ENCODE peak calls at places on chromosomes 12 and 14, in six cellular contexts. F, Y, L, O, S and D are unnamed samples.

GRCh38 chr12:111406474-111407370 is 999 bp downstream of the SH2B3 start:
- DNase-seq in F (no peak), Y (no peak), O (no peak), L (no peak), S (no peak), D (no peak)

GRCh38 chr14:25259470-25259869 is 209.5 kb upstream of the STXBP6 start:
- DNase-seq in O (no peak), L (no peak), Y (no peak), F (no peak), S (no peak), D (no peak)

GRCh38 chr14:55699131-55700057 is 119.4 kb downstream of the KTN1 start:
- DNase-seq in F (no peak), Y (no peak), S (peak), L (no peak), O (no peak), D (peak)

GRCh38 chr12:56988207-56988739 is 18.1 kb downstream of the ZBTB39 start:
- DNase-seq in F (no peak), Y (no peak), O (no peak), S (no peak), L (no peak), D (no peak)

GRCh38 chr12:66965613-66966012 is 286.7 kb upstream of the GRIP1 start:
- DNase-seq in S (peak), O (no peak), L (no peak), Y (no peak), F (no peak), D (no peak)

GRCh38 chr14:70731447-70732239 is 77.7 kb downstream of the MAP3K9 start:
- DNase-seq in L (no peak), S (no peak), Y (no peak), F (no peak), O (no peak), D (no peak)

GRCh38 chr12:55925371-55925770 is 2.3 kb downstream of the PYM1 start:
- DNase-seq in Y (no peak), S (no peak), F (no peak), O (no peak), L (no peak), D (no peak)

GRCh38 chr14:54221971-54222370 is 174.8 kb upstream of the CDKN3 start:
- DNase-seq in L (no peak), F (no peak), S (no peak), Y (no peak), O (no peak), D (peak)

GRCh38 chr12:94621662-94622359 is 28.5 kb downstream of the TMCC3 start:
- DNase-seq in O (no peak), F (peak), Y (peak), L (no peak), S (peak), D (no peak)

GRCh38 chr12:64814432-64814831 is 10.0 kb upstream of the TBC1D30 start:
- DNase-seq in L (no peak), F (no peak), O (no peak), S (no peak), Y (peak), D (no peak)

GRCh38 chr12:93402333-93403311 is 24.9 kb downstream of the NUDT4 start:
- DNase-seq in F (no peak), S (no peak), L (no peak), O (no peak), Y (no peak), D (no peak)

GRCh38 chr12:70982991-70983390 is 62.5 kb upstream of the PTPRR start:
- DNase-seq in Y (no peak), O (no peak), L (no peak), F (no peak), S (peak), D (no peak)

GRCh38 chr14:74852922-74853530 is 22.9 kb downstream of the PROX2 start:
- DNase-seq in Y (no peak), F (no peak), S (peak), O (no peak), L (no peak), D (no peak)

GRCh38 chr12:49104822-49105221 is 5.8 kb downstream of the LMBR1L start:
- DNase-seq in O (no peak), F (no peak), S (no peak), Y (no peak), L (no peak), D (no peak)